ENCODE peak calls at places on chromosomes 3 and 15, in four cellular contexts. B is GM10248, Y is tibial nerve, N is choroid plexus epithelial cell. F is an unnamed sample.

GRCh38 chr15:72116680-72117447 is 1.1 kb downstream of the MYO9A start:
- DNase-seq in B (no peak), Y (peak), N (peak), F (peak)

GRCh38 chr3:156630081-156630772 is 44.2 kb upstream of the TIPARP start:
- DNase-seq in B (no peak), Y (no peak), N (peak), F (no peak)

GRCh38 chr3:177525987-177526712 is 328.9 kb upstream of the TBL1XR1 start:
- DNase-seq in B (no peak), Y (no peak), N (peak), F (no peak)

GRCh38 chr15:34496616-34497015 is 59.0 kb upstream of the GOLGA8A start:
- DNase-seq in B (no peak), Y (no peak), N (no peak), F (no peak)

GRCh38 chr3:33187368-33187634 is 31.3 kb downstream of the SUSD5 start:
- DNase-seq in B (no peak), Y (no peak), N (peak), F (no peak)

GRCh38 chr3:72625616-72626337 is 222.5 kb downstream of the SHQ1 start:
- DNase-seq in B (no peak), Y (no peak), N (peak), F (no peak)

GRCh38 chr3:57826952-57827723 is 71.0 kb downstream of the SLMAP start:
- DNase-seq in B (no peak), Y (no peak), N (no peak), F (no peak)

GRCh38 chr3:46186856-46187700 is 21.0 kb downstream of the CCR1 start:
- DNase-seq in B (peak), Y (no peak), N (no peak), F (no peak)

GRCh38 chr15:69265347-69265955 is 33.3 kb upstream of the PAQR5 start:
- DNase-seq in B (no peak), Y (peak), N (peak), F (no peak)

GRCh38 chr3:55477306-55478010 is 9.6 kb downstream of the WNT5A start:
- DNase-seq in B (no peak), Y (no peak), N (no peak), F (no peak)

GRCh38 chr3:108103040-108103751 is 12.4 kb upstream of the CD47 start:
- DNase-seq in B (no peak), Y (no peak), N (no peak), F (no peak)

GRCh38 chr3:54344601-54345216 is 222.4 kb downstream of the CACNA2D3 start:
- DNase-seq in B (no peak), Y (no peak), N (no peak), F (no peak)

DNA sequence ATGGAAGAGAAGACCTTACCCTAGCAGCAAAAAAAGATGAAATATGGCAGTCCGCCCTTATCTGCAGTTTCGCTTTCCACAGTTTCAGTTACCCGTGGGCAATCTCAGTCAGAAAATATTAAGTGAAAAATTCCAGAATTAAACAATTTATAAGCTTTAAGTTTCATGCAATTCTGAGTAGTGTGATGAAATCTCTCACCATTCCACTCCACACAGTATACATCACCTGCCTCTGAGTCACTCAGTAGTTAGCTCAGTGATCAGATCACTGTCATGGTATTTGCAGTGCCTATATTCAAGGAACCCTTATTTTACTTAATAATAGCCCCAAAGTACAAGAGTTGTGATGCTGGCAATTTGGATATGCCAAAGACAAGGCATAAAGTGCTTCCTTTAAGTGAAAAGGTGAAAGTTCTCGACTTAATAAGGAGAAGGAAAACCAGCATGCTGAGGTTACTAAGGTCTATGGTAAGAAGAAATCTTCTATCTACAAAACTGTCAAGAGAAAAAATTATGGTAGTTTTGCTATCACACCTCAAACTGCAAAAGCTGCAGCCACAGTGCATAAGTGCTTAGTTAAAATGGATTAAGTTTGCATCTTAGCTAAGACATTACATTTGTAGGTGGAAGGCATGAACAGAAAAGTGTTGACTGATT is 48.1 kb downstream of the HSPBAP1 start:
- DNase-seq in B (no peak), Y (no peak), N (peak), F (no peak)
- TF ChIP-seq CTCF in B (no peak), Y (no peak), N (no peak), F (no peak)

GRCh38 chr3:4719011-4719649 is 226.0 kb downstream of the ITPR1 start:
- DNase-seq in B (no peak), Y (no peak), N (peak), F (no peak)

GRCh38 chr3:4721511-4721911 is 228.4 kb downstream of the ITPR1 start:
- DNase-seq in B (no peak), Y (no peak), N (peak), F (no peak)

GRCh38 chr3:4722103-4722502 is 229.0 kb downstream of the ITPR1 start:
- DNase-seq in B (peak), Y (peak), N (peak), F (no peak)

GRCh38 chr3:4718179-4718736 is 225.1 kb downstream of the ITPR1 start:
- DNase-seq in B (no peak), Y (no peak), N (no peak), F (no peak)

DNA sequence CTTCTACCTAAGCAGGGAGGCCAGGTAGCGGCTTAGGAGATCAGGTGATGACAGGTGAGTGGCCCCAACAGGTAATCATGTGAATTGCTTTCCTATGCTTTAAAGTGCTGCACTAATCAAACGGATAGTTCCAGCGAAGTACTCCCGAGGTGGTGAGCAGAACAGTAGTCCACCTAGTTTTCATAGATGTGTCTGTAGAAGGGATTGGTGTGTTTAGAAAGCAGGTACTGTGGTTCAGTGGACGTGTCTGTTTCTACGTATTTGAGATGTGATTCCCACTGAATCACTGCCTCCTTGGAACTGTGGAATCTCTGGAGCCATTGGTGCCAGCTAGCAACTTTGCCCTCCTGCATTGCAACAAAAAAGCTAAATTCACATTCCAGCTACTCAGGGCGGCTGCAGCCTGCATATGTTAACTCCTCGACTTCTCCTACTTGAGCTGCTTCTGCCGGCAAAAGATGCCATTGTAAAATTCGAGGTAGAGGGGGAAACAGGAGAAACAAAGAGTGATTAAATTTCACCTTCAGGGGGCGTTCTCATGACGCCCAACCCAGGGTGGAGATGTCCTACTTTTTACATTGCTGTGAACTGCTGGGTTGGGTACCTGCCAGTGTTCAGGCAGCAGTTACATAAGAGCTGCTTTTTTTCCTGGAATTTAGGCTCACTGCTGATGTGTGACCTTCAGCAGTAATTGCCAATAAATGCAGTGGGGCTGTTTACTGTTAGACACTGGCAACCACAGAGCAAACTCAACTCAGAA is 227.3 kb downstream of the ITPR1 start:
- DNase-seq in B (peak), Y (peak), N (peak), F (no peak)
- TF ChIP-seq CTCF in B (peak), Y (peak), N (peak), F (peak)

GRCh38 chr3:148460686-148461085 is 237.0 kb upstream of the AGTR1 start:
- DNase-seq in B (no peak), Y (no peak), N (no peak), F (no peak)

GRCh38 chr3:148464246-148464645 is 233.5 kb upstream of the AGTR1 start:
- DNase-seq in B (no peak), Y (no peak), N (peak), F (no peak)

GRCh38 chr3:148455098-148455497 is 242.6 kb upstream of the AGTR1 start:
- DNase-seq in B (no peak), Y (no peak), N (no peak), F (no peak)

DNA sequence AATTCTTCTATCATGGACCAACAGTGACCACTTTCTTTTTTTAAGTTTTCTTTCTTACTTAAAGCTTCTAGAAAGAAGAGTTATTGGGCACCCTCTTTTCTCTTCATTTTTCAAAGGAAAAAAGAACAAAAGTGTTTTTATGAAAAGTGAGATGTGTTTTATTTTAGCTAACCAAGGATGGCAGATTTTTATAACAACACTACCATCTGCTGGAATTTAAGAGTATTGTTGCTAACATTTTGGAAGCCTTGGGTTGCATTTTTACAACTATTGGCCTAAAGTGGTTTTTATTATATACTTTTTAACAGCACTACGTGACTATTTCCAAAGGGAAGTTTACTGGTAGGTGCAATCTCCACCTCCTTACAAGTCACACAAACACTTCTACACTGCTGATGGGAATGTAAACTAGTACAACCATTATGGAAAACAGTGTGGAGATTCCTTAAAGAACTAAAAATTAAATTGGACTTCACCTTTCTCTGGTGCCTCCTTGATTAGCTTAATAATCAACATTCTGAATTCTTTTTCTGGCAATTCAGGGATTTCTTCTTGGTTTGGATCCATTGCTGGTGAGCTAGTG is 237.7 kb upstream of the AGTR1 start:
- DNase-seq in B (peak), Y (no peak), N (peak), F (no peak)
- TF ChIP-seq CTCF in B (peak), Y (peak), N (peak), F (peak)

DNA sequence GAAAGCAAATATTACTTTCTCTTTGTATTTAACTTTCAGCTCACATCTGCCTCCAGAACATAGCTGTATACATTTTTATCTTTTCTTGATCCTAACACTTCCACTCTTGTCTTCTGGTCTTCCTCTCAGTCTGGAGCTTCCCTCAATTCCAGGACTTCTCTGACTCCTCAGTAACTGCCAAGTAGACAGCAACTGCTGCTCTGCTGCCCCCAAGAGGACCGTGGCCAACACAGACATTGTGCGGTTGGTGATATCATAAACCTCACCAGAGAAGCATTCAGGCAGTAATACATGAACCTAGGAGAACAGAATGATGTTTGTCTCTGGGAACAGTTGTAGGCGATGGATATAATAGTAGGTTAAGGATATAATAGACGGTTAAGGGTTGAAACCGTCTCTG is 45.2 kb upstream of the FGF12 start:
- DNase-seq in B (peak), Y (no peak), N (peak), F (no peak)
- TF ChIP-seq CTCF in B (peak), Y (no peak), N (peak), F (no peak)

GRCh38 chr3:119808843-119809242 is 26.9 kb downstream of the NR1I2 start:
- DNase-seq in B (no peak), Y (no peak), N (no peak), F (no peak)
- TF ChIP-seq CTCF in B (no peak), Y (no peak), N (no peak), F (no peak)

GRCh38 chr3:144636833-144637232 is 665.2 kb downstream of the DIPK2A start:
- DNase-seq in B (no peak), Y (no peak), N (no peak), F (no peak)
- TF ChIP-seq CTCF in B (no peak), Y (no peak), N (no peak), F (no peak)

GRCh38 chr15:55800216-55800615 is 57.3 kb upstream of the PRTG start:
- DNase-seq in B (no peak), Y (no peak), N (no peak), F (no peak)

GRCh38 chr15:55799287-55800212 is 56.6 kb upstream of the PRTG start:
- DNase-seq in B (peak), Y (peak), N (peak), F (peak)

DNA sequence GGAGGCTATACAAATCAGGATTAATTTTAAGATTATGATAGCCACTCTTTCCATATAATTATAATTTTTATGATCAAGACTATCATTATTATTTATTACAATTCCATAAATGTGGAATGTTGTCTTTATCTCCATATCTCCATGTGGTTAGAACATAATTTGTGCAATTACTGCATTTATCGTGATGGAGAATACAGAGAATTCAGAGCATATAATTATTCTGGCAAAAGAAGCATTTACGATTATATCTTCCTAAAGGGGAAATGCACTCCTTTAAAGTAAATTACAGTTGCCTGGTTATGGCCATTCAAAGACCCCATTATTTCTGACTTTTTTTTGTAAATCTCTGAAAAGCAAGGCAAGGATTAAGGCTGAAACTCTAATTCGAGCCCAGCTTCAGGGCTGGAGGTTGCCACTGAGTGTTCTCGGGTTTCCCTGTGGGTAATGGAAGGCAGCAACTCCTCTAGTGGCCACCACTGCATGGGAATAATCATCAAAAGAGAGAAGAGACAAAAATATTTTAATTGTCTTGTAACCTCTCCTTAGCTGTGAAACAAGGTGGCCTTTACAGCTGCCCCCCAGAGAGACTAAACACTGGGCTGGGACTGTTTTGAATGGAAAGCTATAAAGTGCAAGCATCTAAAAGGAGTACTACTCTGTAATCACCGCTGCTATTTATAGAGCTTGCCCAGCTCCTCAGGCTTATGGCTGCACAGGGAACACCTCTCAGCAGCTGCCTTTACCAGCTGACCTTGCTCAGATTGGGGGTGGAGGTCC is 59.8 kb upstream of the PRTG start:
- DNase-seq in B (no peak), Y (no peak), N (no peak), F (no peak)
- TF ChIP-seq CTCF in B (no peak), Y (no peak), N (peak), F (no peak)

GRCh38 chr3:126479642-126480041 is 4.0 kb upstream of the ZXDC start:
- DNase-seq in B (no peak), Y (no peak), N (no peak), F (no peak)
- TF ChIP-seq CTCF in B (no peak), Y (no peak), N (no peak), F (no peak)

GRCh38 chr15:67674983-67675382 is 132.5 kb downstream of the MAP2K5 start:
- DNase-seq in B (no peak), Y (no peak), N (no peak), F (no peak)

DNA sequence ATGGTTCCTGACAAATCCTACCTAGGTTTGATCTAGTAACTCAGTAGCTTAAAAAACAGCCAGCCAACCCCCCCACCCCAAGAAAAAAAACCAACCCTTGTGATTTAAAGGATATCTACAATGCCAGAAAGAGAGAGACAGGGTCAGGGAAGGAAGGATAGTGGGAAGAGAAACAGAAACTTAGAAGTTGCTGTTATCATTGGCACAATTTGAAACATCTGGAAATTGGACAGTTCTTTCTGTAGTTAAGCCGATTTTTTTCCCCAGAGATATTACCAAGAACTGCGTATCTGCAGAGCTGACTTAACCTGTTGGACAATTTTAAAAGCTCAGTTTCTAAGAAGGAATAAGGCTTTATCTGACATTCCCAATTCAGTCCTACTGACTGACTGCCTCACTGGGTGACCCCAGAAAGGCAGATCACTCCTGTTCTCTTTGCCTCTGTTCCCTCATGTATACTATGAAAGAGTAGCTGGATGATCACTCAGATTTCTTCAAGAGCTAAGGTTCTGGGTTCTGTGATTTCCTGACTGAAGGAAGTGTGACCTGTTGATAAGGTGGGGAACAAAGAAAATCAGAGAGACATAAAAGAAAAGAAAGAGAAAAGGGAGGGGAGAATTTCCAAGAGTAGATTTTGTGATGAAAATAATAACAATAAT is 128.3 kb downstream of the MAP2K5 start:
- DNase-seq in B (no peak), Y (no peak), N (peak), F (no peak)
- TF ChIP-seq CTCF in B (no peak), Y (no peak), N (no peak), F (no peak)

GRCh38 chr15:39605146-39605545 is 24.3 kb downstream of the THBS1 start:
- DNase-seq in B (no peak), Y (no peak), N (no peak), F (no peak)

GRCh38 chr15:39608741-39609140 is 27.9 kb downstream of the THBS1 start:
- DNase-seq in B (no peak), Y (no peak), N (no peak), F (no peak)

GRCh38 chr15:39609166-39609918 is 28.5 kb downstream of the THBS1 start:
- DNase-seq in B (no peak), Y (no peak), N (no peak), F (no peak)

GRCh38 chr15:39610665-39611064 is 29.8 kb downstream of the THBS1 start:
- DNase-seq in B (no peak), Y (no peak), N (no peak), F (no peak)

DNA sequence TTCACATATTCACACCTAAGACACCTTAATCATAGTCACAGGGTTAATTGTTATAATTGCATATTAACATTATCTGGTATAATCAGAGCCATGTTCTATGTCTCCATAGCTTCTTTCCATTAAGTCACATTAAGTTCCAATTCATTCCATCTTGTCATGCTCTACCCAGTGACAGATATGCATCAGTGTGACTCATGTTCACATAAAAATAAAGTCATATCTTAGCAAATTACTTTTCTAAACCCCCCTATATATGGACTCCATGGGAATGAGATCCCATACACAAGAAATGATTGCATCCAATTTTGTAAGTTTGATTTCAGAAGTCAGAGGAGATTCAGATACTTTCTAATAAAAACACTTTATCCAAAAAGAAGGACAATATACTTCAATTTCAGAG is 27.3 kb downstream of the THBS1 start:
- DNase-seq in B (no peak), Y (no peak), N (no peak), F (no peak)
- TF ChIP-seq CTCF in B (no peak), Y (no peak), N (no peak), F (no peak)